ENCODE peak calls at places on chromosomes 6 and 20, in four cellular contexts. J, X, A and H are unnamed samples.

GRCh38 chr6:68087399-68088133 is 547.5 kb upstream of the ADGRB3 start:
- DNase-seq in J (no peak), X (no peak), A (no peak), H (peak)

GRCh38 chr6:13462380-13463326 is 24.7 kb downstream of the GFOD1 start:
- DNase-seq in J (no peak), X (no peak), A (no peak), H (no peak)

GRCh38 chr6:37985355-37985754 is 165.8 kb downstream of the ZFAND3 start:
- DNase-seq in J (no peak), X (no peak), A (no peak), H (no peak)

GRCh38 chr20:20462185-20462584 is 94.3 kb downstream of the INSM1 start:
- DNase-seq in J (no peak), X (no peak), A (no peak), H (no peak)

GRCh38 chr6:36360241-36361054 is 23.8 kb upstream of the BNIP5 start:
- DNase-seq in J (peak), X (peak), A (peak), H (no peak)

GRCh38 chr20:33654680-33655161 is 7.4 kb upstream of the C20orf144 start:
- DNase-seq in J (no peak), X (no peak), A (peak), H (no peak)

GRCh38 chr6:139882977-139883728 is 508.7 kb upstream of the CITED2 start:
- DNase-seq in J (peak), X (no peak), A (no peak), H (no peak)

GRCh38 chr6:82237013-82237412 is 10.5 kb downstream of the IBTK start:
- DNase-seq in J (no peak), X (no peak), A (peak), H (no peak)

GRCh38 chr20:53706008-53706481 is 112.4 kb upstream of the ZNF217 start:
- DNase-seq in J (no peak), X (no peak), A (no peak), H (no peak)

GRCh38 chr6:38341501-38341900 is 298.2 kb downstream of the BTBD9 start:
- DNase-seq in J (no peak), X (no peak), A (no peak), H (no peak)

GRCh38 chr6:18976966-18977365 is 589.8 kb downstream of the RNF144B start:
- DNase-seq in J (no peak), X (no peak), A (no peak), H (no peak)

GRCh38 chr6:93787841-93788240 is 368.5 kb upstream of the EPHA7 start:
- DNase-seq in J (no peak), X (no peak), A (no peak), H (no peak)

GRCh38 chr20:18416478-18416877 is 50.4 kb downstream of the DZANK1 start:
- DNase-seq in J (peak), X (no peak), A (no peak), H (no peak)

GRCh38 chr20:52049001-52049731 is 142.4 kb downstream of the ZFP64 start:
- DNase-seq in J (no peak), X (no peak), A (no peak), H (no peak)

GRCh38 chr6:47308674-47309325 is 905 bp downstream of the TNFRSF21 start:
- DNase-seq in J (no peak), X (peak), A (peak), H (no peak)

GRCh38 chr6:64330694-64331309 is 695.2 kb downstream of the PHF3 start:
- DNase-seq in J (peak), X (peak), A (no peak), H (peak)

GRCh38 chr6:134828641-134829040 is 121.3 kb downstream of the ALDH8A1 start:
- DNase-seq in J (no peak), X (no peak), A (no peak), H (no peak)

GRCh38 chr6:1942834-1943233 is 302.6 kb downstream of the GMDS start:
- DNase-seq in J (no peak), X (no peak), A (no peak), H (no peak)

GRCh38 chr20:19026121-19026878 is 186.1 kb upstream of the SLC24A3 start:
- DNase-seq in J (no peak), X (no peak), A (no peak), H (peak)

GRCh38 chr6:72564231-72564630 is 57.6 kb upstream of the KCNQ5 start:
- DNase-seq in J (no peak), X (no peak), A (no peak), H (no peak)

GRCh38 chr20:63778034-63778752 is 38.6 kb downstream of the SLC2A4RG start:
- DNase-seq in J (no peak), X (peak), A (no peak), H (no peak)

GRCh38 chr6:155315516-155315871 is 1.2 kb upstream of the TFB1M start:
- DNase-seq in J (peak), X (no peak), A (no peak), H (no peak)

GRCh38 chr6:33613794-33614166 is 7.3 kb upstream of the ITPR3 start:
- DNase-seq in J (no peak), X (no peak), A (no peak), H (no peak)

GRCh38 chr6:137056121-137056880 is 11.5 kb upstream of the IL20RA start:
- DNase-seq in J (no peak), X (no peak), A (no peak), H (no peak)

GRCh38 chr20:47501483-47502270 is at the start of gene NCOA3:
- DNase-seq in J (peak), X (peak), A (peak), H (no peak)

GRCh38 chr6:157019733-157020132 is 242.6 kb downstream of the ARID1B start:
- DNase-seq in J (no peak), X (no peak), A (no peak), H (no peak)

GRCh38 chr20:40758790-40759189 is 69.8 kb upstream of the MAFB start:
- DNase-seq in J (no peak), X (no peak), A (no peak), H (no peak)

GRCh38 chr6:1237636-1238035 is 74.3 kb upstream of the FOXQ1 start:
- DNase-seq in J (no peak), X (no peak), A (no peak), H (no peak)

GRCh38 chr6:21952367-21952766 is 344.5 kb downstream of the PRL start:
- DNase-seq in J (no peak), X (no peak), A (no peak), H (no peak)

GRCh38 chr6:110325197-110325596 is 33.0 kb downstream of the METTL24 start:
- DNase-seq in J (peak), X (no peak), A (no peak), H (no peak)

GRCh38 chr6:45422541-45423110 is 44.9 kb upstream of the SUPT3H start:
- DNase-seq in J (no peak), X (peak), A (peak), H (no peak)

GRCh38 chr6:154086510-154086909 is 47.5 kb downstream of the OPRM1 start:
- DNase-seq in J (no peak), X (no peak), A (no peak), H (no peak)

GRCh38 chr6:32622545-32623401 is 14.4 kb upstream of the HLA-DQA1 start:
- DNase-seq in J (peak), X (no peak), A (peak), H (peak)

GRCh38 chr6:36623547-36624459 is 29.6 kb downstream of the SRSF3 start:
- DNase-seq in J (peak), X (peak), A (peak), H (peak)

GRCh38 chr20:17442588-17442987 is 88.6 kb downstream of the BFSP1 start:
- DNase-seq in J (peak), X (peak), A (no peak), H (no peak)

GRCh38 chr6:28215425-28215824 is 9.7 kb upstream of the ZSCAN9 start:
- DNase-seq in J (no peak), X (no peak), A (no peak), H (no peak)

GRCh38 chr6:170221753-170222400 is 69.0 kb downstream of the DLL1 start:
- DNase-seq in J (no peak), X (no peak), A (peak), H (no peak)
- TF ChIP-seq PBX3 in J (no peak), X (no peak), A (no peak), H (no peak)

DNA sequence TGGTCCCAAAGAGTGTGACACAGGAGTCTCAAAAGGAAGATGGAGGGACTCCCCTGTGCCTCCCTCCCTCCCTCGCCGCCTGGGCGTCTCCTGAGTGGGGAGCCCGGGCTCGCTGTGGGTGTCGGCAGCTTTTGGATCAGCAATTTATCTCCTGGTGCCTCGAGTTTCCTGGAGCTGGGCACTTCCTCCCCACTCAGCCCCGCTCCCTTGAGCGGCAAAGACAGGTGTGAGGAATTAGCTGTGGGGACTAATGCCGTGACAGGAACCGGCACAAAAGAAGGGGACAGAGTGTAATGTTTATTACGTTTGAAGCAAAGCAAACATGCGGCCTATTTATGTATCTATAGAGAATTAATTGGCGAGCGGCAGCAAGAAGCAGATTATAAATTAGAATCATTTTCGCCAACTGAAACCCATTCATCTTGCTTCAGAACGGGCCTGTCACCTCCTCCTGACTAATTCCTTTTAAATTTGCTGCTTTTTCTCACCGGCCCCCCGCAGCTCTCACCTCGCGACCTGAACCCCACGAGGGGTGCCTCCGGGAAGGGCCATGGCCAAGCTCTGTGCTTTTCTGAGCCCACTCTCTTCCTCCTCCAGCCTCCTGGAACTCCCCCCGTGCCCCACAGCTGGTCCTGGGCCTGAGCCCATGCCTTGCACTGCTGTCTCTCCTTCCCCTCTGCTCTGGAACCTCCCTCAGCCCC is 8.8 kb upstream of the CDH22 start:
- DNase-seq in J (no peak), X (no peak), A (no peak), H (no peak)
- TF ChIP-seq PBX3 in J (no peak), X (no peak), A (no peak), H (no peak)

GRCh38 chr6:84967965-84968364 is 203.6 kb upstream of the TBX18 start:
- DNase-seq in J (no peak), X (peak), A (no peak), H (no peak)

GRCh38 chr6:84967389-84967788 is 203.0 kb upstream of the TBX18 start:
- DNase-seq in J (peak), X (peak), A (peak), H (no peak)
- TF ChIP-seq PBX3 in J (no peak), X (no peak), A (no peak), H (no peak)

DNA sequence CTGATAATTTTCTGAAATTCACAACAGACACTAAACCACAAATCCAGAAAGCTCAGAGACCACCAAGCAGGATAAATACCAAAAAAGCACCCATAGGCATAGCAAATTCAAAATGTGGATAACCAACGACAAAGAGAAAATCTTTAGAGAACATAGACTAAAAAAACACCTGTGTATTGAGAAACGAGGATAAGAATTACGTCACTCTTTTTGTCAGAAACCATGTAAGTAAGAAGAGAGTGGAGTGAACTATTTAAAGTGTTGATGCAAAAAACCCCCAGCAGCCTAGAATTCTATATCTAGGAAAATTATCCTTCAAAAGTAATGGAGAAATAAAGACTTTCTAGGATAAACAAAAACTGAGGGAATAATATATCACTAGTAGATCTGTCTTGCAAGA is 126.9 kb upstream of the SCGN start:
- DNase-seq in J (no peak), X (no peak), A (no peak), H (no peak)
- TF ChIP-seq PBX3 in J (no peak), X (no peak), A (no peak), H (no peak)